ENCODE peak calls at places on chromosome 4, in ten cellular contexts. One of them, this sample, is unnamed.

GRCh38 chr4:77010841-77011354 is 61.3 kb downstream of the SEPTIN11 start:
- DNase-seq in glutamatergic neuron: no peak
- DNase-seq in activated CD8-positive, alpha-beta T cell treated with anti-CD3 and anti-CD28 coated beads for 36 hours: no peak
- DNase-seq in AG10803: peak
- DNase-seq in ovary: no peak
- DNase-seq in sigmoid colon: no peak
- DNase-seq in HFFc6: peak
- DNase-seq in CD8-positive, alpha-beta T cell: no peak
- DNase-seq in pancreas: no peak
- DNase-seq in Caco-2: no peak
- DNase-seq in this sample: no peak

GRCh38 chr4:26748805-26749204 is 111.8 kb upstream of the STIM2 start:
- DNase-seq in glutamatergic neuron: no peak
- DNase-seq in activated CD8-positive, alpha-beta T cell treated with anti-CD3 and anti-CD28 coated beads for 36 hours: no peak
- DNase-seq in AG10803: no peak
- DNase-seq in ovary: no peak
- DNase-seq in sigmoid colon: no peak
- DNase-seq in HFFc6: no peak
- DNase-seq in CD8-positive, alpha-beta T cell: no peak
- DNase-seq in pancreas: no peak
- DNase-seq in Caco-2: no peak
- DNase-seq in this sample: no peak

GRCh38 chr4:156109943-156110925 is 156.6 kb upstream of the CTSO start:
- DNase-seq in glutamatergic neuron: peak
- DNase-seq in activated CD8-positive, alpha-beta T cell treated with anti-CD3 and anti-CD28 coated beads for 36 hours: no peak
- DNase-seq in AG10803: peak
- DNase-seq in ovary: peak
- DNase-seq in sigmoid colon: peak
- DNase-seq in HFFc6: peak
- DNase-seq in CD8-positive, alpha-beta T cell: no peak
- DNase-seq in pancreas: no peak
- DNase-seq in Caco-2: no peak
- DNase-seq in this sample: no peak

GRCh38 chr4:143207555-143207954 is 22.8 kb downstream of the USP38 start:
- DNase-seq in glutamatergic neuron: no peak
- DNase-seq in activated CD8-positive, alpha-beta T cell treated with anti-CD3 and anti-CD28 coated beads for 36 hours: no peak
- DNase-seq in AG10803: peak
- DNase-seq in ovary: no peak
- DNase-seq in sigmoid colon: no peak
- DNase-seq in HFFc6: peak
- DNase-seq in CD8-positive, alpha-beta T cell: no peak
- DNase-seq in pancreas: no peak
- DNase-seq in Caco-2: no peak
- DNase-seq in this sample: no peak

GRCh38 chr4:100849319-100849718 is 331.5 kb upstream of the EMCN start:
- DNase-seq in glutamatergic neuron: no peak
- DNase-seq in activated CD8-positive, alpha-beta T cell treated with anti-CD3 and anti-CD28 coated beads for 36 hours: no peak
- DNase-seq in AG10803: no peak
- DNase-seq in ovary: no peak
- DNase-seq in sigmoid colon: no peak
- DNase-seq in HFFc6: no peak
- DNase-seq in CD8-positive, alpha-beta T cell: no peak
- DNase-seq in pancreas: no peak
- DNase-seq in Caco-2: no peak
- DNase-seq in this sample: no peak

GRCh38 chr4:176601156-176601555 is 191.6 kb downstream of the VEGFC start:
- DNase-seq in glutamatergic neuron: no peak
- DNase-seq in activated CD8-positive, alpha-beta T cell treated with anti-CD3 and anti-CD28 coated beads for 36 hours: no peak
- DNase-seq in AG10803: no peak
- DNase-seq in ovary: no peak
- DNase-seq in sigmoid colon: no peak
- DNase-seq in HFFc6: no peak
- DNase-seq in CD8-positive, alpha-beta T cell: no peak
- DNase-seq in pancreas: no peak
- DNase-seq in Caco-2: no peak
- DNase-seq in this sample: no peak

GRCh38 chr4:166198041-166198440 is 325.0 kb downstream of the TLL1 start:
- DNase-seq in glutamatergic neuron: no peak
- DNase-seq in activated CD8-positive, alpha-beta T cell treated with anti-CD3 and anti-CD28 coated beads for 36 hours: no peak
- DNase-seq in AG10803: no peak
- DNase-seq in ovary: no peak
- DNase-seq in sigmoid colon: no peak
- DNase-seq in HFFc6: no peak
- DNase-seq in CD8-positive, alpha-beta T cell: no peak
- DNase-seq in pancreas: no peak
- DNase-seq in Caco-2: no peak
- DNase-seq in this sample: no peak

GRCh38 chr4:106565727-106566126 is 197.1 kb upstream of the GIMD1 start:
- DNase-seq in glutamatergic neuron: no peak
- DNase-seq in activated CD8-positive, alpha-beta T cell treated with anti-CD3 and anti-CD28 coated beads for 36 hours: no peak
- DNase-seq in AG10803: peak
- DNase-seq in ovary: no peak
- DNase-seq in sigmoid colon: no peak
- DNase-seq in HFFc6: no peak
- DNase-seq in CD8-positive, alpha-beta T cell: no peak
- DNase-seq in pancreas: no peak
- DNase-seq in Caco-2: no peak
- DNase-seq in this sample: no peak

GRCh38 chr4:52588771-52589591 is 70.1 kb downstream of the USP46 start:
- DNase-seq in glutamatergic neuron: no peak
- DNase-seq in activated CD8-positive, alpha-beta T cell treated with anti-CD3 and anti-CD28 coated beads for 36 hours: peak
- DNase-seq in AG10803: peak
- DNase-seq in ovary: no peak
- DNase-seq in sigmoid colon: no peak
- DNase-seq in HFFc6: peak
- DNase-seq in CD8-positive, alpha-beta T cell: peak
- DNase-seq in pancreas: no peak
- DNase-seq in Caco-2: no peak
- DNase-seq in this sample: no peak

GRCh38 chr4:68132342-68132741 is 2.7 kb upstream of the TMPRSS11F start:
- DNase-seq in glutamatergic neuron: no peak
- DNase-seq in activated CD8-positive, alpha-beta T cell treated with anti-CD3 and anti-CD28 coated beads for 36 hours: no peak
- DNase-seq in AG10803: no peak
- DNase-seq in ovary: no peak
- DNase-seq in sigmoid colon: peak
- DNase-seq in HFFc6: no peak
- DNase-seq in CD8-positive, alpha-beta T cell: no peak
- DNase-seq in pancreas: no peak
- DNase-seq in Caco-2: no peak
- DNase-seq in this sample: no peak

GRCh38 chr4:81404294-81404693 is 67.4 kb downstream of the RASGEF1B start:
- DNase-seq in glutamatergic neuron: no peak
- DNase-seq in activated CD8-positive, alpha-beta T cell treated with anti-CD3 and anti-CD28 coated beads for 36 hours: no peak
- DNase-seq in AG10803: no peak
- DNase-seq in ovary: no peak
- DNase-seq in sigmoid colon: no peak
- DNase-seq in HFFc6: no peak
- DNase-seq in CD8-positive, alpha-beta T cell: no peak
- DNase-seq in pancreas: no peak
- DNase-seq in Caco-2: no peak
- DNase-seq in this sample: no peak

GRCh38 chr4:44629280-44629866 is 22.1 kb downstream of the YIPF7 start:
- DNase-seq in glutamatergic neuron: no peak
- DNase-seq in activated CD8-positive, alpha-beta T cell treated with anti-CD3 and anti-CD28 coated beads for 36 hours: peak
- DNase-seq in AG10803: peak
- DNase-seq in ovary: peak
- DNase-seq in sigmoid colon: no peak
- DNase-seq in HFFc6: peak
- DNase-seq in CD8-positive, alpha-beta T cell: no peak
- DNase-seq in pancreas: no peak
- DNase-seq in Caco-2: peak
- DNase-seq in this sample: no peak

GRCh38 chr4:186771624-186772023 is 48.0 kb upstream of the FAT1 start:
- DNase-seq in glutamatergic neuron: no peak
- DNase-seq in activated CD8-positive, alpha-beta T cell treated with anti-CD3 and anti-CD28 coated beads for 36 hours: no peak
- DNase-seq in AG10803: peak
- DNase-seq in ovary: no peak
- DNase-seq in sigmoid colon: no peak
- DNase-seq in HFFc6: no peak
- DNase-seq in CD8-positive, alpha-beta T cell: no peak
- DNase-seq in pancreas: no peak
- DNase-seq in Caco-2: no peak
- DNase-seq in this sample: no peak

GRCh38 chr4:39295784-39296183 is 70.4 kb downstream of the RFC1 start:
- DNase-seq in glutamatergic neuron: no peak
- DNase-seq in activated CD8-positive, alpha-beta T cell treated with anti-CD3 and anti-CD28 coated beads for 36 hours: no peak
- DNase-seq in AG10803: no peak
- DNase-seq in ovary: no peak
- DNase-seq in sigmoid colon: no peak
- DNase-seq in HFFc6: no peak
- DNase-seq in CD8-positive, alpha-beta T cell: no peak
- DNase-seq in pancreas: no peak
- DNase-seq in Caco-2: no peak
- DNase-seq in this sample: no peak

GRCh38 chr4:2744576-2745270 is 11.4 kb downstream of the TNIP2 start:
- DNase-seq in glutamatergic neuron: no peak
- DNase-seq in activated CD8-positive, alpha-beta T cell treated with anti-CD3 and anti-CD28 coated beads for 36 hours: no peak
- DNase-seq in AG10803: no peak
- DNase-seq in ovary: no peak
- DNase-seq in sigmoid colon: no peak
- DNase-seq in HFFc6: no peak
- DNase-seq in CD8-positive, alpha-beta T cell: no peak
- DNase-seq in pancreas: no peak
- DNase-seq in Caco-2: no peak
- DNase-seq in this sample: no peak

GRCh38 chr4:133146574-133147198 is 2.4 kb upstream of the PCDH10 start:
- DNase-seq in glutamatergic neuron: peak
- DNase-seq in activated CD8-positive, alpha-beta T cell treated with anti-CD3 and anti-CD28 coated beads for 36 hours: peak
- DNase-seq in AG10803: peak
- DNase-seq in ovary: no peak
- DNase-seq in sigmoid colon: peak
- DNase-seq in HFFc6: peak
- DNase-seq in CD8-positive, alpha-beta T cell: no peak
- DNase-seq in pancreas: no peak
- DNase-seq in Caco-2: no peak
- DNase-seq in this sample: no peak
- TF ChIP-seq CTCF in glutamatergic neuron: peak
- TF ChIP-seq CTCF in activated CD8-positive, alpha-beta T cell treated with anti-CD3 and anti-CD28 coated beads for 36 hours: peak
- TF ChIP-seq CTCF in AG10803: peak
- TF ChIP-seq CTCF in ovary: peak
- TF ChIP-seq CTCF in sigmoid colon: peak
- TF ChIP-seq CTCF in HFFc6: peak
- TF ChIP-seq CTCF in CD8-positive, alpha-beta T cell: no peak
- TF ChIP-seq CTCF in pancreas: peak
- TF ChIP-seq CTCF in Caco-2: peak
- TF ChIP-seq CTCF in this sample: no peak

GRCh38 chr4:168362025-168362401 is 43.5 kb upstream of the DDX60 start:
- DNase-seq in glutamatergic neuron: no peak
- DNase-seq in activated CD8-positive, alpha-beta T cell treated with anti-CD3 and anti-CD28 coated beads for 36 hours: no peak
- DNase-seq in AG10803: no peak
- DNase-seq in ovary: no peak
- DNase-seq in sigmoid colon: no peak
- DNase-seq in HFFc6: no peak
- DNase-seq in CD8-positive, alpha-beta T cell: no peak
- DNase-seq in pancreas: no peak
- DNase-seq in Caco-2: no peak
- DNase-seq in this sample: no peak

GRCh38 chr4:168357941-168358340 is 39.4 kb upstream of the DDX60 start:
- DNase-seq in glutamatergic neuron: no peak
- DNase-seq in activated CD8-positive, alpha-beta T cell treated with anti-CD3 and anti-CD28 coated beads for 36 hours: no peak
- DNase-seq in AG10803: no peak
- DNase-seq in ovary: no peak
- DNase-seq in sigmoid colon: no peak
- DNase-seq in HFFc6: no peak
- DNase-seq in CD8-positive, alpha-beta T cell: no peak
- DNase-seq in pancreas: no peak
- DNase-seq in Caco-2: no peak
- DNase-seq in this sample: no peak

GRCh38 chr4:168360271-168360670 is 41.7 kb upstream of the DDX60 start:
- DNase-seq in glutamatergic neuron: no peak
- DNase-seq in activated CD8-positive, alpha-beta T cell treated with anti-CD3 and anti-CD28 coated beads for 36 hours: no peak
- DNase-seq in AG10803: no peak
- DNase-seq in ovary: no peak
- DNase-seq in sigmoid colon: no peak
- DNase-seq in HFFc6: no peak
- DNase-seq in CD8-positive, alpha-beta T cell: no peak
- DNase-seq in pancreas: no peak
- DNase-seq in Caco-2: no peak
- DNase-seq in this sample: no peak

GRCh38 chr4:168367065-168367464 is 48.5 kb upstream of the DDX60 start:
- DNase-seq in glutamatergic neuron: no peak
- DNase-seq in activated CD8-positive, alpha-beta T cell treated with anti-CD3 and anti-CD28 coated beads for 36 hours: no peak
- DNase-seq in AG10803: no peak
- DNase-seq in ovary: no peak
- DNase-seq in sigmoid colon: no peak
- DNase-seq in HFFc6: no peak
- DNase-seq in CD8-positive, alpha-beta T cell: no peak
- DNase-seq in pancreas: no peak
- DNase-seq in Caco-2: no peak
- DNase-seq in this sample: no peak

GRCh38 chr4:168361365-168362024 is 42.9 kb upstream of the DDX60 start:
- DNase-seq in glutamatergic neuron: no peak
- DNase-seq in activated CD8-positive, alpha-beta T cell treated with anti-CD3 and anti-CD28 coated beads for 36 hours: no peak
- DNase-seq in AG10803: no peak
- DNase-seq in ovary: no peak
- DNase-seq in sigmoid colon: no peak
- DNase-seq in HFFc6: no peak
- DNase-seq in CD8-positive, alpha-beta T cell: no peak
- DNase-seq in pancreas: no peak
- DNase-seq in Caco-2: no peak
- DNase-seq in this sample: no peak
- TF ChIP-seq CTCF in glutamatergic neuron: no peak
- TF ChIP-seq CTCF in activated CD8-positive, alpha-beta T cell treated with anti-CD3 and anti-CD28 coated beads for 36 hours: no peak
- TF ChIP-seq CTCF in AG10803: no peak
- TF ChIP-seq CTCF in ovary: no peak
- TF ChIP-seq CTCF in sigmoid colon: no peak
- TF ChIP-seq CTCF in HFFc6: no peak
- TF ChIP-seq CTCF in CD8-positive, alpha-beta T cell: no peak
- TF ChIP-seq CTCF in pancreas: no peak
- TF ChIP-seq CTCF in Caco-2: no peak
- TF ChIP-seq CTCF in this sample: no peak

DNA sequence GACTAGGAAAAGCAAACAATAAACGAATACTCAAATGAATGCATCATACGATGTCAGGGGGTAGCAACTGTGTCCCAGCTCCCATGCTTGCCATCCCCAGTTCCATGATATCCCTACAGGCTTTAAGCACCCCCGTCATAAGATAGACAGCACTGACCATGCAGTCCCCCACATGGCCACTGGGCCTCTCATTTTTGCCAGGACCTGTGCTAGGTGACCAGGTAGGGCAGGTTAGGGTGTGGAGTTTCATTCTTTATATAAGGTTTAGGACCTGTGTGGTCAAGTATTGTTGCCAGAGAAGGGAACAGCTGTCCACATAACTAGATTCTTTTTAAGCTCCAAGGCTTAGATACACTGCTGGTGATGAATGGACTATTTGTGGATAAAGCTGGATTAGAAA is 9.7 kb downstream of the PPEF2 start:
- DNase-seq in glutamatergic neuron: no peak
- DNase-seq in activated CD8-positive, alpha-beta T cell treated with anti-CD3 and anti-CD28 coated beads for 36 hours: peak
- DNase-seq in AG10803: no peak
- DNase-seq in ovary: no peak
- DNase-seq in sigmoid colon: no peak
- DNase-seq in HFFc6: no peak
- DNase-seq in CD8-positive, alpha-beta T cell: no peak
- DNase-seq in pancreas: no peak
- DNase-seq in Caco-2: no peak
- DNase-seq in this sample: no peak
- TF ChIP-seq CTCF in glutamatergic neuron: peak
- TF ChIP-seq CTCF in activated CD8-positive, alpha-beta T cell treated with anti-CD3 and anti-CD28 coated beads for 36 hours: no peak
- TF ChIP-seq CTCF in AG10803: peak
- TF ChIP-seq CTCF in ovary: no peak
- TF ChIP-seq CTCF in sigmoid colon: no peak
- TF ChIP-seq CTCF in HFFc6: peak
- TF ChIP-seq CTCF in CD8-positive, alpha-beta T cell: no peak
- TF ChIP-seq CTCF in pancreas: no peak
- TF ChIP-seq CTCF in Caco-2: no peak
- TF ChIP-seq CTCF in this sample: no peak

GRCh38 chr4:16450724-16451123 is 224.5 kb upstream of the TAPT1 start:
- DNase-seq in glutamatergic neuron: no peak
- DNase-seq in activated CD8-positive, alpha-beta T cell treated with anti-CD3 and anti-CD28 coated beads for 36 hours: no peak
- DNase-seq in AG10803: peak
- DNase-seq in ovary: no peak
- DNase-seq in sigmoid colon: no peak
- DNase-seq in HFFc6: no peak
- DNase-seq in CD8-positive, alpha-beta T cell: no peak
- DNase-seq in pancreas: no peak
- DNase-seq in Caco-2: no peak
- DNase-seq in this sample: no peak
- TF ChIP-seq CTCF in glutamatergic neuron: no peak
- TF ChIP-seq CTCF in activated CD8-positive, alpha-beta T cell treated with anti-CD3 and anti-CD28 coated beads for 36 hours: no peak
- TF ChIP-seq CTCF in AG10803: peak
- TF ChIP-seq CTCF in ovary: no peak
- TF ChIP-seq CTCF in sigmoid colon: no peak
- TF ChIP-seq CTCF in HFFc6: peak
- TF ChIP-seq CTCF in CD8-positive, alpha-beta T cell: no peak
- TF ChIP-seq CTCF in pancreas: no peak
- TF ChIP-seq CTCF in Caco-2: no peak
- TF ChIP-seq CTCF in this sample: no peak